ENCODE peak calls at places on chromosomes 3 and 15, in six cellular contexts. One of them, this sample, is unnamed.
A peak's percentile ranks its signal among the peaks of the same experiment; 100 is the strongest.

GRCh38 chr3:140577911-140578310 is 100.0 kb upstream of the TRIM42 start:
- DNase-seq in B cell: no peak
- DNase-seq in H9: no peak
- DNase-seq in WTC11: no peak
- DNase-seq in fibroblast of pulmonary artery: no peak
- DNase-seq in HL-60: no peak
- DNase-seq in this sample: no peak

GRCh38 chr3:63611382-63611781 is 41.1 kb upstream of the SNTN start:
- DNase-seq in B cell: no peak
- DNase-seq in H9: no peak
- DNase-seq in WTC11: no peak
- DNase-seq in fibroblast of pulmonary artery: no peak
- DNase-seq in HL-60: no peak
- DNase-seq in this sample: no peak

GRCh38 chr3:149013726-149014125 is 22.4 kb downstream of the GYG1 start:
- DNase-seq in B cell: no peak
- DNase-seq in H9: no peak
- DNase-seq in WTC11: no peak
- DNase-seq in fibroblast of pulmonary artery: no peak
- DNase-seq in HL-60: no peak
- DNase-seq in this sample: no peak

GRCh38 chr3:160176923-160177322 is 48.3 kb upstream of the C3orf80 start:
- DNase-seq in B cell: no peak
- DNase-seq in H9: no peak
- DNase-seq in WTC11: no peak
- DNase-seq in fibroblast of pulmonary artery: no peak
- DNase-seq in HL-60: no peak
- DNase-seq in this sample: no peak

GRCh38 chr3:190696777-190697501 is 165.6 kb downstream of the GMNC start:
- DNase-seq in B cell: peak; percentile 36
- DNase-seq in H9: no peak
- DNase-seq in WTC11: no peak
- DNase-seq in fibroblast of pulmonary artery: peak; percentile 72
- DNase-seq in HL-60: no peak
- DNase-seq in this sample: no peak

GRCh38 chr3:4067893-4068292 is 235.3 kb upstream of the SETMAR start:
- DNase-seq in B cell: no peak
- DNase-seq in H9: no peak
- DNase-seq in WTC11: no peak
- DNase-seq in fibroblast of pulmonary artery: no peak
- DNase-seq in HL-60: peak; percentile 28
- DNase-seq in this sample: no peak

GRCh38 chr3:15312550-15312949 is 19.8 kb downstream of the SH3BP5 start:
- DNase-seq in B cell: no peak
- DNase-seq in H9: no peak
- DNase-seq in WTC11: no peak
- DNase-seq in fibroblast of pulmonary artery: no peak
- DNase-seq in HL-60: no peak
- DNase-seq in this sample: no peak

GRCh38 chr15:75640483-75641175 is 605 bp upstream of the IMP3 start:
- DNase-seq in B cell: peak; percentile 46
- DNase-seq in H9: no peak
- DNase-seq in WTC11: peak; percentile 68
- DNase-seq in fibroblast of pulmonary artery: peak; percentile 66
- DNase-seq in HL-60: no peak
- DNase-seq in this sample: no peak

GRCh38 chr3:19885468-19885867 is 48.5 kb downstream of the EFHB start:
- DNase-seq in B cell: peak; percentile 27
- DNase-seq in H9: peak; percentile 35
- DNase-seq in WTC11: no peak
- DNase-seq in fibroblast of pulmonary artery: peak; percentile 60
- DNase-seq in HL-60: no peak
- DNase-seq in this sample: no peak

GRCh38 chr3:105427332-105427731 is 60.6 kb downstream of the ALCAM start:
- DNase-seq in B cell: no peak
- DNase-seq in H9: no peak
- DNase-seq in WTC11: no peak
- DNase-seq in fibroblast of pulmonary artery: no peak
- DNase-seq in HL-60: no peak
- DNase-seq in this sample: no peak

GRCh38 chr3:20990896-20991295 is 760.1 kb downstream of the ZNF385D start:
- DNase-seq in B cell: no peak
- DNase-seq in H9: no peak
- DNase-seq in WTC11: no peak
- DNase-seq in fibroblast of pulmonary artery: no peak
- DNase-seq in HL-60: no peak
- DNase-seq in this sample: no peak

GRCh38 chr3:112598731-112599130 is 36.9 kb downstream of the SLC35A5 start:
- DNase-seq in B cell: no peak
- DNase-seq in H9: no peak
- DNase-seq in WTC11: no peak
- DNase-seq in fibroblast of pulmonary artery: no peak
- DNase-seq in HL-60: no peak
- DNase-seq in this sample: no peak

GRCh38 chr15:65981837-65982696 is 112.8 kb downstream of the RAB11A start:
- DNase-seq in B cell: peak; percentile 83
- DNase-seq in H9: peak; percentile 93
- DNase-seq in WTC11: peak; percentile 88
- DNase-seq in fibroblast of pulmonary artery: no peak
- DNase-seq in HL-60: no peak
- DNase-seq in this sample: no peak

GRCh38 chr15:96360581-96361308 is 30.2 kb downstream of the NR2F2 start:
- DNase-seq in B cell: no peak
- DNase-seq in H9: peak; percentile 76
- DNase-seq in WTC11: no peak
- DNase-seq in fibroblast of pulmonary artery: no peak
- DNase-seq in HL-60: no peak
- DNase-seq in this sample: no peak

GRCh38 chr15:88479169-88479568 is 11.7 kb downstream of the MRPS11 start:
- DNase-seq in B cell: no peak
- DNase-seq in H9: no peak
- DNase-seq in WTC11: no peak
- DNase-seq in fibroblast of pulmonary artery: no peak
- DNase-seq in HL-60: no peak
- DNase-seq in this sample: no peak

GRCh38 chr3:98763076-98763475 is at the start of gene ST3GAL6:
- DNase-seq in B cell: no peak
- DNase-seq in H9: no peak
- DNase-seq in WTC11: no peak
- DNase-seq in fibroblast of pulmonary artery: peak; percentile 84
- DNase-seq in HL-60: peak; percentile 74
- DNase-seq in this sample: no peak

GRCh38 chr3:129384594-129385323 is 43.7 kb downstream of the EFCAB12 start:
- DNase-seq in B cell: no peak
- DNase-seq in H9: no peak
- DNase-seq in WTC11: no peak
- DNase-seq in fibroblast of pulmonary artery: no peak
- DNase-seq in HL-60: no peak
- DNase-seq in this sample: no peak

GRCh38 chr15:69996842-69997478 is 100.8 kb downstream of the TLE3 start:
- DNase-seq in B cell: no peak
- DNase-seq in H9: no peak
- DNase-seq in WTC11: no peak
- DNase-seq in fibroblast of pulmonary artery: no peak
- DNase-seq in HL-60: no peak
- DNase-seq in this sample: no peak

GRCh38 chr3:63661242-63661641 is 8.8 kb downstream of the SNTN start:
- DNase-seq in B cell: no peak
- DNase-seq in H9: no peak
- DNase-seq in WTC11: no peak
- DNase-seq in fibroblast of pulmonary artery: peak; percentile 8
- DNase-seq in HL-60: no peak
- DNase-seq in this sample: no peak

GRCh38 chr15:100849021-100849831 is 30.4 kb upstream of the ALDH1A3 start:
- DNase-seq in B cell: peak; percentile 71
- DNase-seq in H9: no peak
- DNase-seq in WTC11: peak; percentile 61
- DNase-seq in fibroblast of pulmonary artery: peak; percentile 14
- DNase-seq in HL-60: no peak
- DNase-seq in this sample: no peak
- TF ChIP-seq CTCF in B cell: peak; percentile 31
- TF ChIP-seq CTCF in H9: no peak
- TF ChIP-seq CTCF in WTC11: no peak
- TF ChIP-seq CTCF in fibroblast of pulmonary artery: no peak
- TF ChIP-seq CTCF in HL-60: no peak
- TF ChIP-seq CTCF in this sample: no peak

GRCh38 chr15:58042006-58042405 is 23.5 kb downstream of the ALDH1A2 start:
- DNase-seq in B cell: no peak
- DNase-seq in H9: no peak
- DNase-seq in WTC11: no peak
- DNase-seq in fibroblast of pulmonary artery: no peak
- DNase-seq in HL-60: no peak
- DNase-seq in this sample: no peak

GRCh38 chr15:58047149-58047548 is 18.4 kb downstream of the ALDH1A2 start:
- DNase-seq in B cell: no peak
- DNase-seq in H9: no peak
- DNase-seq in WTC11: no peak
- DNase-seq in fibroblast of pulmonary artery: no peak
- DNase-seq in HL-60: no peak
- DNase-seq in this sample: no peak

GRCh38 chr15:58040117-58040516 is 25.4 kb downstream of the ALDH1A2 start:
- DNase-seq in B cell: no peak
- DNase-seq in H9: no peak
- DNase-seq in WTC11: no peak
- DNase-seq in fibroblast of pulmonary artery: no peak
- DNase-seq in HL-60: no peak
- DNase-seq in this sample: no peak

GRCh38 chr15:58046467-58046866 is 19.0 kb downstream of the ALDH1A2 start:
- DNase-seq in B cell: no peak
- DNase-seq in H9: no peak
- DNase-seq in WTC11: no peak
- DNase-seq in fibroblast of pulmonary artery: peak; percentile 41
- DNase-seq in HL-60: no peak
- DNase-seq in this sample: no peak

GRCh38 chr15:58043192-58043903 is 22.2 kb downstream of the ALDH1A2 start:
- DNase-seq in B cell: peak; percentile 33
- DNase-seq in H9: no peak
- DNase-seq in WTC11: peak; percentile 29
- DNase-seq in fibroblast of pulmonary artery: peak; percentile 70
- DNase-seq in HL-60: no peak
- DNase-seq in this sample: no peak
- TF ChIP-seq CTCF in B cell: peak; percentile 69
- TF ChIP-seq CTCF in H9: peak; percentile 75
- TF ChIP-seq CTCF in WTC11: peak; percentile 27
- TF ChIP-seq CTCF in fibroblast of pulmonary artery: peak; percentile 69
- TF ChIP-seq CTCF in HL-60: peak; percentile 64
- TF ChIP-seq CTCF in this sample: peak; percentile 84

GRCh38 chr3:127206154-127206553 is 13.2 kb downstream of the PRR23E start:
- DNase-seq in B cell: no peak
- DNase-seq in H9: no peak
- DNase-seq in WTC11: no peak
- DNase-seq in fibroblast of pulmonary artery: no peak
- DNase-seq in HL-60: no peak
- DNase-seq in this sample: no peak
- TF ChIP-seq CTCF in B cell: no peak
- TF ChIP-seq CTCF in H9: no peak
- TF ChIP-seq CTCF in WTC11: no peak
- TF ChIP-seq CTCF in fibroblast of pulmonary artery: no peak
- TF ChIP-seq CTCF in HL-60: no peak
- TF ChIP-seq CTCF in this sample: no peak

GRCh38 chr15:40845036-40845435 is 1.2 kb downstream of the SPINT1 start:
- DNase-seq in B cell: no peak
- DNase-seq in H9: no peak
- DNase-seq in WTC11: no peak
- DNase-seq in fibroblast of pulmonary artery: no peak
- DNase-seq in HL-60: no peak
- DNase-seq in this sample: no peak

GRCh38 chr15:40844543-40844981 is 714 bp downstream of the SPINT1 start:
- DNase-seq in B cell: peak; percentile 69
- DNase-seq in H9: no peak
- DNase-seq in WTC11: peak; percentile 58
- DNase-seq in fibroblast of pulmonary artery: no peak
- DNase-seq in HL-60: no peak
- DNase-seq in this sample: no peak

GRCh38 chr15:40846846-40847224 is 3.0 kb downstream of the SPINT1 start:
- DNase-seq in B cell: no peak
- DNase-seq in H9: no peak
- DNase-seq in WTC11: no peak
- DNase-seq in fibroblast of pulmonary artery: no peak
- DNase-seq in HL-60: no peak
- DNase-seq in this sample: peak; percentile 29

GRCh38 chr15:40845511-40846284 is 1.9 kb downstream of the SPINT1 start:
- DNase-seq in B cell: no peak
- DNase-seq in H9: peak; percentile 63
- DNase-seq in WTC11: peak; percentile 35
- DNase-seq in fibroblast of pulmonary artery: no peak
- DNase-seq in HL-60: no peak
- DNase-seq in this sample: peak; percentile 61

DNA sequence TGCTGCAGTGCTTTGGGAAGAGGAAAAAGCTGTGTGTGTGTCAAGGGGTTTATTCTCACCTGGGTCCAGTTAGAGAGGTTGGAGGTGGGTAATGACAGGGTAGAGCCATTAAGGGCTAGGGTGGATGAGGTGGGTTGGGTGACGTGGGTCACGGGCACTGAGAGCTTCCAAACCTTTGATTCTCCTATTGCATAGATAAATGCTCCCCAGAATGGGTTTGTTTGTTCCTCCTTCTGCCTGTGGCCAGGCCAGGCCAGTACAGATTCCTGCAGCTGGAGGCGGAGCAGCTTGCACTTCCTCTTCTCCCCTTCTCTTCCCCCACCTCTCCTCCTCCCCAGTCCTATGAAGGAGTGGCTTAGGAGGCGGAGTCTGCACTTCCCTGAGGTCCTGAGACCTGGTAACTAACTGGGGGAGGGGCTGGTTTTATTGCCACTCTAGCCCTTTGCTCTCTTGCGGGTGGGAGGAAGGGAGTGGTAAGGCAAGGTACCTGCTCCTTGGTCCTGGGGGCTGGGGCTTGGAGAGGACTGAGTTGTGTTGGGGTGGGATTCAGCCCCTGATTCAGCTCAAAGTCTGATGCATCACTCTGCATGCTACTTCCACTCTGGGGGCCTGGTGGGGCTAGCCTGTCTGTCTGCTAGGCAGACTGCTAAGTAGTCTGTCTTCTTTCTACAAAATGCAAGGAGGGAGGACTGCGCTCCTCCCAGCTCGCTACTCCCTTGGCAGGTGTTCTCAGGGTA is 3.5 kb downstream of the SPINT1 start:
- DNase-seq in B cell: peak; percentile 56
- DNase-seq in H9: peak; percentile 80
- DNase-seq in WTC11: no peak
- DNase-seq in fibroblast of pulmonary artery: peak; percentile 56
- DNase-seq in HL-60: peak; percentile 96
- DNase-seq in this sample: peak; percentile 63
- TF ChIP-seq CTCF in B cell: no peak
- TF ChIP-seq CTCF in H9: no peak
- TF ChIP-seq CTCF in WTC11: no peak
- TF ChIP-seq CTCF in fibroblast of pulmonary artery: no peak
- TF ChIP-seq CTCF in HL-60: no peak
- TF ChIP-seq CTCF in this sample: no peak

DNA sequence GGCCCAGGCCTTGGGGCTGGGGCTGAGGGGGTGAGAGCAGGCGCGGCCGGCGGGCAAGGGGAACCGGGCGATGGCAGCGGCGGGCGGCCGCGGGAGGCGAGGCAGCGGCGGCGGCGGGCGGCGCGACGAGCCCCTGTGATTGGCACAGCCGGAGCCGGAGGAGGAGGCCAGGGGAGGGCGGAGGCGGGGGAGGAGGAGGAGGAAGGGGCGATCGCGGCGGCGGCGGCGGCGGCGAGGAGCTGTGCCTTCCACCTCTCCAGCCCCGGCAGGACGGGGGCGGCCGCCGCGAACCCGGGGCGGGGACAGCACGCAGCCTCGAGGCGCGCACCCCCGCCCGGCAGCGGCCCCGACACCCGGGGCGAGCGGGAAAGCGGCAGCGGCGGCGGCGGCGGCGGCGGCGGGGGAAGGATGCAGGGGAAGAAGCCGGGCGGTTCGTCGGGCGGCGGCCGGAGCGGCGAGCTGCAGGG is at the start of gene SLCO3A1:
- DNase-seq in B cell: peak; percentile 29
- DNase-seq in H9: peak; percentile 68
- DNase-seq in WTC11: peak; percentile 69
- DNase-seq in fibroblast of pulmonary artery: peak; percentile 49
- DNase-seq in HL-60: peak; percentile 31
- DNase-seq in this sample: no peak
- TF ChIP-seq CTCF in B cell: no peak
- TF ChIP-seq CTCF in H9: no peak
- TF ChIP-seq CTCF in WTC11: no peak
- TF ChIP-seq CTCF in fibroblast of pulmonary artery: no peak
- TF ChIP-seq CTCF in HL-60: no peak
- TF ChIP-seq CTCF in this sample: no peak

This sample was measured in chondrocyte.